ENCODE peak calls at places on chromosomes 1 and 21, in six cellular contexts. C is CD8-positive, alpha-beta T cell; A is naive thymus-derived CD4-positive, alpha-beta T cell; J is adrenal gland; E is H1; I is colonic mucosa. Y is an unnamed sample.
A peak's percentile ranks its signal among the peaks of the same experiment; 100 is the strongest.

GRCh38 chr1:1170215-1170890 is 3.3 kb upstream of the TTLL10 start:
- DNase-seq in C (no peak), A (no peak), J (no peak), E (peak; percentile 51), I (peak; percentile 56), Y (no peak)

GRCh38 chr21:35291963-35292627 is 243.0 kb upstream of the RUNX1 start:
- DNase-seq in C (no peak), A (no peak), J (no peak), E (no peak), I (no peak), Y (no peak)

GRCh38 chr21:31716106-31716505 is 15.8 kb downstream of the SCAF4 start:
- DNase-seq in C (no peak), A (no peak), J (no peak), E (no peak), I (no peak), Y (no peak)

GRCh38 chr1:2108213-2108876 is 58.1 kb downstream of the PRKCZ start:
- DNase-seq in C (no peak), A (no peak), J (no peak), E (peak; percentile 82), I (no peak), Y (no peak)

GRCh38 chr21:41771625-41771945 is 4.7 kb upstream of the RIPK4 start:
- DNase-seq in C (no peak), A (no peak), J (no peak), E (no peak), I (no peak), Y (no peak)

GRCh38 chr1:53562256-53562982 is 103.2 kb downstream of the DMRTB1 start:
- DNase-seq in C (peak; percentile 26), A (no peak), J (no peak), E (no peak), I (no peak), Y (no peak)

GRCh38 chr1:207454046-207454964 is at the start of gene CR2:
- DNase-seq in C (peak; percentile 63), A (peak; percentile 57), J (peak; percentile 23), E (peak; percentile 80), I (peak; percentile 40), Y (peak; percentile 62)

GRCh38 chr1:22908880-22909426 is 63.7 kb downstream of the LACTBL1 start:
- DNase-seq in C (no peak), A (no peak), J (no peak), E (no peak), I (no peak), Y (no peak)

GRCh38 chr1:229938571-229938970 is 128.5 kb upstream of the GALNT2 start:
- DNase-seq in C (no peak), A (no peak), J (no peak), E (no peak), I (no peak), Y (no peak)

GRCh38 chr1:28370220-28371010 is 875 bp downstream of the PHACTR4 start:
- DNase-seq in C (peak; percentile 21), A (no peak), J (peak; percentile 39), E (no peak), I (peak; percentile 47), Y (peak; percentile 20)

GRCh38 chr1:51088474-51088873 is 13.6 kb upstream of the C1orf185 start:
- DNase-seq in C (no peak), A (no peak), J (no peak), E (no peak), I (no peak), Y (no peak)

GRCh38 chr1:160652924-160653619 is 6.2 kb upstream of the SLAMF1 start:
- DNase-seq in C (no peak), A (no peak), J (no peak), E (no peak), I (no peak), Y (no peak)

GRCh38 chr1:67393737-67394136 is 36.5 kb downstream of the SERBP1 start:
- DNase-seq in C (no peak), A (no peak), J (no peak), E (no peak), I (no peak), Y (no peak)

GRCh38 chr1:229229137-229229720 is 41.7 kb upstream of the RAB4A start:
- DNase-seq in C (no peak), A (no peak), J (no peak), E (peak; percentile 50), I (no peak), Y (peak; percentile 32)

GRCh38 chr1:31390071-31390470 is 17.2 kb upstream of the FABP3 start:
- DNase-seq in C (no peak), A (no peak), J (no peak), E (no peak), I (peak; percentile 89), Y (peak; percentile 89)

GRCh38 chr1:233253231-233254038 is 42.1 kb downstream of the PCNX2 start:
- DNase-seq in C (no peak), A (no peak), J (no peak), E (no peak), I (no peak), Y (peak; percentile 25)

GRCh38 chr21:37982496-37983318 is 66.5 kb upstream of the KCNJ6 start:
- DNase-seq in C (no peak), A (no peak), J (no peak), E (no peak), I (no peak), Y (no peak)

GRCh38 chr1:60171793-60172192 is 98.2 kb upstream of the C1orf87 start:
- DNase-seq in C (no peak), A (no peak), J (no peak), E (no peak), I (no peak), Y (no peak)

GRCh38 chr1:231630558-231631205 is 4.1 kb downstream of the DISC1 start:
- DNase-seq in C (no peak), A (no peak), J (no peak), E (no peak), I (no peak), Y (no peak)

GRCh38 chr1:111921948-111922347 is 67.5 kb downstream of the KCND3 start:
- DNase-seq in C (no peak), A (no peak), J (no peak), E (no peak), I (no peak), Y (no peak)

GRCh38 chr1:165444897-165445370 is at the start of gene RXRG:
- DNase-seq in C (no peak), A (peak; percentile 30), J (peak; percentile 26), E (peak; percentile 57), I (no peak), Y (peak; percentile 17)

GRCh38 chr1:197399691-197400521 is 131.9 kb downstream of the CRB1 start:
- DNase-seq in C (no peak), A (no peak), J (peak; percentile 20), E (no peak), I (no peak), Y (peak; percentile 51)

GRCh38 chr1:61930246-61930645 is 188.0 kb downstream of the PATJ start:
- DNase-seq in C (no peak), A (no peak), J (no peak), E (no peak), I (no peak), Y (no peak)

GRCh38 chr1:172473302-172473701 is 29.4 kb upstream of the PIGC start:
- DNase-seq in C (no peak), A (no peak), J (no peak), E (no peak), I (no peak), Y (no peak)

GRCh38 chr1:53697671-53698380 is 41.1 kb downstream of the GLIS1 start:
- DNase-seq in C (no peak), A (no peak), J (peak; percentile 51), E (no peak), I (no peak), Y (no peak)

GRCh38 chr1:167432780-167433179 is 85.5 kb downstream of the CD247 start:
- DNase-seq in C (no peak), A (no peak), J (no peak), E (peak; percentile 40), I (no peak), Y (no peak)

GRCh38 chr1:12434174-12434573 is 183.8 kb downstream of the DHRS3 start:
- DNase-seq in C (peak; percentile 50), A (no peak), J (no peak), E (no peak), I (no peak), Y (peak; percentile 59)

GRCh38 chr1:53369761-53370160 is 41.9 kb upstream of the LRP8 start:
- DNase-seq in C (no peak), A (no peak), J (peak; percentile 2), E (peak; percentile 17), I (no peak), Y (no peak)

GRCh38 chr21:39422468-39423241 is 22.9 kb downstream of the LCA5L start:
- DNase-seq in C (no peak), A (no peak), J (no peak), E (no peak), I (no peak), Y (no peak)

DNA sequence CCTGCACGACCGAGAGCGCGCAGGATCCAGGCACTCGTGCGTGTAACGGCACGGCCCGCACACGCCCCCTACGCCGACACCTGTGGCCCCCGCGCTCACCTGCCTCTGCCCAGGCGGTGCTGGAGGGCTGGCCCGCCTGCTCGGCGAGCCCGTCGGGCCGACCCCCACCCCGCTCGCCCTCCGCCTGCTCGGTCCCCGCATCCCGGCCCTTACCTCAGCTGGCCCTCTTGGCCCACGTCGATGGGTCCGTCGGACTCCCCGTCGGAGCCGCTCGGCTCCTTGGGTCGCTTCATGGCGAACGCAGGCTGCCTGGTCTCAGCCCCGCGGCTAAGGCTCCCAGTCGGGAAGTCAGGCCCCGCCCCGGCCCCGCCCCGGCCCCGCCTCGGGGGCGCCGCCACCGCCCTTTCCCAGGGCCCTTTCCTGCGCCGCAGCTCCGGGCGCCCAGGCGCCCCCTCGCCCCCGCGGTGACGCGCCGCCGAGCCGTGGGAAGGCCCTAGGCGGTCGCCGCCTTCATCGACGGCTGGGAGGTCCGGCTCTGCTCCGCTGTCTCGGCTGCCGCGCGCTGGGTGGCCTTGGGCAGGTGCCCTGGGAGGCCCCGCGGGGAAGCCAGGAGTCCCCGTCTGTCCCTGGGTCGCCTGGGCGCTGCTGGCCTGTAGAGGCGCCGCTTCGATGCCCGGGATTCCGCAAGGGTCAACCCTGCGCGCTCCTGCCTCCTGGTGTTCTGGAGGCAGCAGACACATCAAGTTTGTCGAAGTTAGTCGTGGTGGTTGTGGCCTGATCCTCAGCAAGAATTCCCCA is at the start of gene HEYL:
- DNase-seq in C (peak; percentile 68), A (peak; percentile 46), J (peak; percentile 61), E (peak; percentile 94), I (peak; percentile 77), Y (peak; percentile 52)
- H3K4me3 ChIP-seq in C (peak within 1 kb of the TSS; percentile 36), A (peak within 1 kb of the TSS; percentile 30), J (peak within 1 kb of the TSS; percentile 6), E (peak within 1 kb of the TSS; percentile 43), I (peak within 1 kb of the TSS; percentile 42), Y (peak within 1 kb of the TSS; percentile 45)

DNA sequence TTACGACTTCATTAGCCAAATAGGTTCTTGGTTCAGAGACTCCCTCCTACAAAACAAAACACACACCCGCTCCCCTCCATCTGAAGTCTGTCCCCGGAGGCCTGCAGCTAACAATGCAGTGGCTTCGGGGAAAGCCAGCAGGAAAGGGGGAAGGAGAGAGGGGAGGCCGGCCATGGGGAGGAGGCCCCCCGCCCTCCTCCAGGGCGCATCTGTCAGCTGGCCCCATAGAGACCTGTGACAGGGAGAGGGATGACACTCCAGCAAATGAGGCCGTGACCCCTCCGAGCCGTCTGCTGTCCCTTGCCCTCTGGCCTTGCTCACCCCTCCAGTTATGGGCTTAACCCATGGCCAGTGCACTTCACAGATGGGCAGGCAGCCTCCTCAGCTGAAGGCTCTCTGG is 12.1 kb upstream of the CNTN2 start:
- DNase-seq in C (no peak), A (no peak), J (no peak), E (no peak), I (no peak), Y (no peak)
- H3K27ac ChIP-seq in C (no peak overlapping the region), A (no peak overlapping the region), J (no peak overlapping the region), E (no peak overlapping the region), I (no peak overlapping the region), Y (no peak overlapping the region)

GRCh38 chr1:109388208-109388711 is 9.5 kb downstream of the SORT1 start:
- DNase-seq in C (no peak), A (no peak), J (no peak), E (no peak), I (no peak), Y (no peak)
- H3K4me1 ChIP-seq in C (no peaks in the 10 kb centered on the region), A (no peaks in the 10 kb centered on the region), J (peaks cover 59% of the 10 kb centered on the region), E (no peaks in the 10 kb centered on the region), I (peaks cover 2% of the 10 kb centered on the region), Y (peaks cover 2% of the 10 kb centered on the region)

GRCh38 chr1:86461482-86461881 is 7.2 kb upstream of the CLCA1 start:
- DNase-seq in C (no peak), A (no peak), J (no peak), E (no peak), I (no peak), Y (no peak)
- H3K4me3 ChIP-seq in C (no peak overlapping the region), A (no peak overlapping the region), J (no peak overlapping the region), E (no peak overlapping the region), I (no peak overlapping the region), Y (no peak overlapping the region)

Y was measured in small intestine.